ENCODE peak calls at places on chromosomes 2 and 18, in six cellular contexts. One of them, this sample, is unnamed.

GRCh38 chr18:13070460-13070859 is 79.3 kb downstream of the CEP192 start:
- DNase-seq in neuronal stem cell: no peak
- DNase-seq in AG04449: peak; percentile 19
- DNase-seq in MM.1S: no peak
- DNase-seq in bronchial epithelial cell: no peak
- DNase-seq in iPS DF 6.9: no peak
- DNase-seq in this sample: no peak

GRCh38 chr2:216651370-216651881 is 18.2 kb downstream of the IGFBP2 start:
- DNase-seq in bronchial epithelial cell: peak; percentile 82
- DNase-seq in iPS DF 6.9: no peak
- DNase-seq in neuronal stem cell: no peak
- DNase-seq in MM.1S: no peak
- DNase-seq in AG04449: peak; percentile 53
- DNase-seq in this sample: no peak

GRCh38 chr2:200592414-200593075 is 6.7 kb downstream of the AOX1 start:
- DNase-seq in MM.1S: no peak
- DNase-seq in neuronal stem cell: no peak
- DNase-seq in bronchial epithelial cell: peak; percentile 29
- DNase-seq in AG04449: no peak
- DNase-seq in iPS DF 6.9: no peak
- DNase-seq in this sample: no peak

GRCh38 chr2:162090109-162090508 is 16.1 kb upstream of the DPP4 start:
- DNase-seq in MM.1S: no peak
- DNase-seq in neuronal stem cell: no peak
- DNase-seq in bronchial epithelial cell: peak; percentile 84
- DNase-seq in AG04449: no peak
- DNase-seq in iPS DF 6.9: no peak
- DNase-seq in this sample: no peak

GRCh38 chr2:203659650-203660049 is 46.8 kb upstream of the CD28 start:
- DNase-seq in iPS DF 6.9: no peak
- DNase-seq in neuronal stem cell: no peak
- DNase-seq in MM.1S: peak; percentile 54
- DNase-seq in bronchial epithelial cell: no peak
- DNase-seq in AG04449: no peak
- DNase-seq in this sample: no peak

GRCh38 chr18:49920731-49921130 is 107.4 kb upstream of the ACAA2 start:
- DNase-seq in bronchial epithelial cell: peak; percentile 31
- DNase-seq in MM.1S: no peak
- DNase-seq in AG04449: no peak
- DNase-seq in iPS DF 6.9: no peak
- DNase-seq in neuronal stem cell: peak; percentile 17
- DNase-seq in this sample: no peak

GRCh38 chr2:235496239-235496621 is 2.4 kb downstream of the AGAP1 start:
- DNase-seq in iPS DF 6.9: no peak
- DNase-seq in AG04449: no peak
- DNase-seq in bronchial epithelial cell: peak; percentile 43
- DNase-seq in neuronal stem cell: no peak
- DNase-seq in MM.1S: peak; percentile 42
- DNase-seq in this sample: no peak

GRCh38 chr2:110904410-110905148 is 172.2 kb downstream of the ACOXL start:
- DNase-seq in AG04449: no peak
- DNase-seq in neuronal stem cell: no peak
- DNase-seq in MM.1S: no peak
- DNase-seq in bronchial epithelial cell: no peak
- DNase-seq in iPS DF 6.9: no peak
- DNase-seq in this sample: no peak

GRCh38 chr2:95352291-95353054 is 50.0 kb upstream of the FAHD2A start:
- DNase-seq in iPS DF 6.9: no peak
- DNase-seq in neuronal stem cell: no peak
- DNase-seq in AG04449: no peak
- DNase-seq in MM.1S: no peak
- DNase-seq in bronchial epithelial cell: no peak
- DNase-seq in this sample: peak; percentile 9

GRCh38 chr2:207768891-207769596 is 662 bp downstream of the FZD5 start:
- DNase-seq in MM.1S: peak; percentile 28
- DNase-seq in neuronal stem cell: peak; percentile 45
- DNase-seq in iPS DF 6.9: no peak
- DNase-seq in bronchial epithelial cell: no peak
- DNase-seq in AG04449: no peak
- DNase-seq in this sample: no peak

GRCh38 chr2:237540823-237541222 is 25.6 kb upstream of the PRLH start:
- DNase-seq in bronchial epithelial cell: peak; percentile 46
- DNase-seq in AG04449: no peak
- DNase-seq in neuronal stem cell: no peak
- DNase-seq in MM.1S: no peak
- DNase-seq in iPS DF 6.9: no peak
- DNase-seq in this sample: peak; percentile 82

GRCh38 chr18:73511751-73512525 is 635.7 kb downstream of the FBXO15 start:
- DNase-seq in iPS DF 6.9: no peak
- DNase-seq in AG04449: no peak
- DNase-seq in MM.1S: no peak
- DNase-seq in neuronal stem cell: no peak
- DNase-seq in bronchial epithelial cell: no peak
- DNase-seq in this sample: no peak

GRCh38 chr2:234853739-234854138 is 98.1 kb upstream of the SH3BP4 start:
- DNase-seq in bronchial epithelial cell: no peak
- DNase-seq in MM.1S: no peak
- DNase-seq in AG04449: no peak
- DNase-seq in neuronal stem cell: no peak
- DNase-seq in iPS DF 6.9: no peak
- DNase-seq in this sample: no peak

GRCh38 chr2:236986524-236987330 is 99.0 kb upstream of the COPS8 start:
- DNase-seq in iPS DF 6.9: no peak
- DNase-seq in AG04449: no peak
- DNase-seq in MM.1S: no peak
- DNase-seq in neuronal stem cell: no peak
- DNase-seq in bronchial epithelial cell: peak; percentile 41
- DNase-seq in this sample: no peak

GRCh38 chr2:46481541-46482193 is 2.3 kb downstream of the TMEM247 start:
- DNase-seq in AG04449: peak; percentile 61
- DNase-seq in bronchial epithelial cell: peak; percentile 91
- DNase-seq in iPS DF 6.9: no peak
- DNase-seq in MM.1S: no peak
- DNase-seq in neuronal stem cell: no peak
- DNase-seq in this sample: no peak

GRCh38 chr18:31049189-31049588 is 6.6 kb upstream of the DSC3 start:
- DNase-seq in iPS DF 6.9: no peak
- DNase-seq in MM.1S: no peak
- DNase-seq in AG04449: no peak
- DNase-seq in bronchial epithelial cell: no peak
- DNase-seq in neuronal stem cell: no peak
- DNase-seq in this sample: no peak

GRCh38 chr2:85017436-85018048 is 46.6 kb downstream of the KCMF1 start:
- DNase-seq in iPS DF 6.9: no peak
- DNase-seq in MM.1S: no peak
- DNase-seq in AG04449: no peak
- DNase-seq in neuronal stem cell: no peak
- DNase-seq in bronchial epithelial cell: peak; percentile 21
- DNase-seq in this sample: no peak

GRCh38 chr18:33116376-33116775 is 324.1 kb downstream of the CCDC178 start:
- DNase-seq in neuronal stem cell: no peak
- DNase-seq in AG04449: no peak
- DNase-seq in iPS DF 6.9: no peak
- DNase-seq in bronchial epithelial cell: peak; percentile 80
- DNase-seq in MM.1S: no peak
- DNase-seq in this sample: peak; percentile 65

GRCh38 chr2:234164499-234165409 is 114.3 kb downstream of the SPP2 start:
- DNase-seq in iPS DF 6.9: no peak
- DNase-seq in neuronal stem cell: no peak
- DNase-seq in MM.1S: no peak
- DNase-seq in AG04449: no peak
- DNase-seq in bronchial epithelial cell: no peak
- DNase-seq in this sample: no peak

GRCh38 chr2:37020212-37020886 is 54.0 kb upstream of the STRN start:
- DNase-seq in iPS DF 6.9: no peak
- DNase-seq in AG04449: peak; percentile 55
- DNase-seq in MM.1S: no peak
- DNase-seq in bronchial epithelial cell: peak; percentile 25
- DNase-seq in neuronal stem cell: no peak
- DNase-seq in this sample: peak; percentile 71

GRCh38 chr2:224884188-224884587 is 158.1 kb downstream of the DOCK10 start:
- DNase-seq in MM.1S: no peak
- DNase-seq in iPS DF 6.9: no peak
- DNase-seq in bronchial epithelial cell: no peak
- DNase-seq in AG04449: no peak
- DNase-seq in neuronal stem cell: no peak
- DNase-seq in this sample: no peak

GRCh38 chr2:100655936-100656534 is 93.2 kb downstream of the PDCL3 start:
- DNase-seq in MM.1S: no peak
- DNase-seq in neuronal stem cell: no peak
- DNase-seq in bronchial epithelial cell: no peak
- DNase-seq in iPS DF 6.9: no peak
- DNase-seq in AG04449: no peak
- DNase-seq in this sample: no peak

GRCh38 chr18:33833847-33834246 is 255.8 kb downstream of the ASXL3 start:
- DNase-seq in iPS DF 6.9: no peak
- DNase-seq in AG04449: no peak
- DNase-seq in neuronal stem cell: no peak
- DNase-seq in MM.1S: no peak
- DNase-seq in bronchial epithelial cell: no peak
- DNase-seq in this sample: no peak

GRCh38 chr2:180980943-180981898 is 816 bp downstream of the UBE2E3 start:
- DNase-seq in MM.1S: peak; percentile 44
- DNase-seq in AG04449: no peak
- DNase-seq in iPS DF 6.9: no peak
- DNase-seq in bronchial epithelial cell: peak; percentile 47
- DNase-seq in neuronal stem cell: peak; percentile 23
- DNase-seq in this sample: peak; percentile 33

GRCh38 chr18:8261651-8262091 is 347.6 kb upstream of the RAB12 start:
- DNase-seq in bronchial epithelial cell: no peak
- DNase-seq in iPS DF 6.9: no peak
- DNase-seq in MM.1S: no peak
- DNase-seq in neuronal stem cell: no peak
- DNase-seq in AG04449: no peak
- DNase-seq in this sample: no peak

GRCh38 chr2:33340265-33340664 is 136.2 kb upstream of the RASGRP3 start:
- DNase-seq in MM.1S: no peak
- DNase-seq in bronchial epithelial cell: no peak
- DNase-seq in AG04449: no peak
- DNase-seq in iPS DF 6.9: no peak
- DNase-seq in neuronal stem cell: no peak
- DNase-seq in this sample: no peak

GRCh38 chr2:207153266-207153990 is 12.3 kb downstream of the KLF7 start:
- DNase-seq in iPS DF 6.9: no peak
- DNase-seq in AG04449: no peak
- DNase-seq in MM.1S: no peak
- DNase-seq in neuronal stem cell: no peak
- DNase-seq in bronchial epithelial cell: no peak
- DNase-seq in this sample: no peak

GRCh38 chr2:212294816-212295215 is 243.8 kb downstream of the ERBB4 start:
- DNase-seq in MM.1S: no peak
- DNase-seq in bronchial epithelial cell: no peak
- DNase-seq in neuronal stem cell: no peak
- DNase-seq in iPS DF 6.9: no peak
- DNase-seq in AG04449: no peak
- DNase-seq in this sample: no peak

GRCh38 chr18:59715966-59716369 is 18.7 kb upstream of the CCBE1 start:
- DNase-seq in bronchial epithelial cell: peak; percentile 98
- DNase-seq in neuronal stem cell: no peak
- DNase-seq in AG04449: peak; percentile 69
- DNase-seq in iPS DF 6.9: no peak
- DNase-seq in MM.1S: no peak
- DNase-seq in this sample: no peak

GRCh38 chr2:197102202-197102601 is 175.7 kb upstream of the PGAP1 start:
- DNase-seq in bronchial epithelial cell: no peak
- DNase-seq in MM.1S: no peak
- DNase-seq in neuronal stem cell: no peak
- DNase-seq in iPS DF 6.9: no peak
- DNase-seq in AG04449: no peak
- DNase-seq in this sample: no peak

GRCh38 chr2:3379339-3379646 is 201 bp upstream of the TRAPPC12 start:
- DNase-seq in neuronal stem cell: no peak
- DNase-seq in bronchial epithelial cell: no peak
- DNase-seq in AG04449: no peak
- DNase-seq in MM.1S: no peak
- DNase-seq in iPS DF 6.9: no peak
- DNase-seq in this sample: no peak
- H3K4me3 ChIP-seq in neuronal stem cell: peak overlapping the region; percentile 77
- H3K4me3 ChIP-seq in bronchial epithelial cell: peak overlapping the region; percentile 80
- H3K4me3 ChIP-seq in AG04449: peak overlapping the region; percentile 99
- H3K4me3 ChIP-seq in MM.1S: peak overlapping the region; percentile 93
- H3K4me3 ChIP-seq in iPS DF 6.9: peak overlapping the region; percentile 89
- H3K4me3 ChIP-seq in this sample: peak overlapping the region; percentile 64

GRCh38 chr18:58247363-58247834 is 203.4 kb downstream of the NEDD4L start:
- DNase-seq in iPS DF 6.9: no peak
- DNase-seq in AG04449: no peak
- DNase-seq in MM.1S: no peak
- DNase-seq in bronchial epithelial cell: peak; percentile 56
- DNase-seq in neuronal stem cell: no peak
- DNase-seq in this sample: no peak
- H3K4me3 ChIP-seq in iPS DF 6.9: no peak overlapping the region
- H3K4me3 ChIP-seq in AG04449: no peak overlapping the region
- H3K4me3 ChIP-seq in MM.1S: no peak overlapping the region
- H3K4me3 ChIP-seq in bronchial epithelial cell: peak overlapping the region; percentile 2
- H3K4me3 ChIP-seq in neuronal stem cell: peak overlapping the region; percentile 42
- H3K4me3 ChIP-seq in this sample: peak overlapping the region; percentile 19

GRCh38 chr2:176122633-176123482 is at the start of gene HOXD9:
- DNase-seq in neuronal stem cell: no peak
- DNase-seq in AG04449: no peak
- DNase-seq in MM.1S: no peak
- DNase-seq in bronchial epithelial cell: no peak
- DNase-seq in iPS DF 6.9: no peak
- DNase-seq in this sample: no peak
- H3K4me3 ChIP-seq in neuronal stem cell: peak within 1 kb of the TSS; percentile 36
- H3K4me3 ChIP-seq in AG04449: peak within 1 kb of the TSS; percentile 63
- H3K4me3 ChIP-seq in MM.1S: no peak within 1 kb of the TSS
- H3K4me3 ChIP-seq in bronchial epithelial cell: peak within 1 kb of the TSS; percentile 5
- H3K4me3 ChIP-seq in iPS DF 6.9: peak within 1 kb of the TSS; percentile 22
- H3K4me3 ChIP-seq in this sample: peak within 1 kb of the TSS; percentile 41

DNA sequence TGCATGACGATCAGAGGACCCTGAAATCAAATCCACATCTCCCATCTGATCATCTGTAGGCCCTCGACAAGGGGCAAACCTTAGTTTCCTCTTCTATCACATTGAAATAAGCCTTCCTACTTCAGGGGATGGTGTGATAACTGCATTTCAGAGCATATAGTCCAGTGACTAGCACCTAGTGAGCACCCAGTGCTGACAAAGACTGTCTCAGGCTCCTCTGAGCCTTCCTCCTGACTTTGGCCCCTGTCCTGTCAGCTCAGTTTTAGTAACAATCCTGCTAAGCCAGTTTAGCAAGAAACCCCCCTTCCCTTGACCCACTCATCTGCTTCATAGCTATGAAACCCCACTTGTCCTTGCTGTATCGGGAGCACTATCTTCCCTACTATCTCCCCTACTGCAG is 304.0 kb downstream of the ALK start:
- DNase-seq in bronchial epithelial cell: no peak
- DNase-seq in iPS DF 6.9: no peak
- DNase-seq in neuronal stem cell: no peak
- DNase-seq in MM.1S: no peak
- DNase-seq in AG04449: no peak
- DNase-seq in this sample: no peak
- H3K4me3 ChIP-seq in bronchial epithelial cell: no peak overlapping the region
- H3K4me3 ChIP-seq in iPS DF 6.9: no peak overlapping the region
- H3K4me3 ChIP-seq in neuronal stem cell: no peak overlapping the region
- H3K4me3 ChIP-seq in MM.1S: no peak overlapping the region
- H3K4me3 ChIP-seq in AG04449: no peak overlapping the region
- H3K4me3 ChIP-seq in this sample: no peak overlapping the region

GRCh38 chr2:96527052-96527964 is 9.2 kb upstream of the ARID5A start:
- DNase-seq in neuronal stem cell: peak; percentile 23
- DNase-seq in AG04449: no peak
- DNase-seq in iPS DF 6.9: no peak
- DNase-seq in MM.1S: peak; percentile 84
- DNase-seq in bronchial epithelial cell: no peak
- DNase-seq in this sample: no peak
- H3K4me3 ChIP-seq in neuronal stem cell: no peak overlapping the region
- H3K4me3 ChIP-seq in AG04449: peak overlapping the region; percentile 47
- H3K4me3 ChIP-seq in iPS DF 6.9: peak overlapping the region; percentile 38
- H3K4me3 ChIP-seq in MM.1S: peak overlapping the region; percentile 65
- H3K4me3 ChIP-seq in bronchial epithelial cell: peak overlapping the region; percentile 40
- H3K4me3 ChIP-seq in this sample: peak overlapping the region; percentile 57